ENCODE peak calls at places on chromosomes 11 and 22, in five cellular contexts. W is ovary; M is K562; X is CD4-positive, CD25-positive, alpha-beta regulatory T cell; A is suprapubic skin. Z is an unnamed sample.

GRCh38 chr11:107849791-107850190 is 8.8 kb downstream of the SLC35F2 start:
- DNase-seq in W (no peak), M (no peak), X (no peak), A (no peak), Z (no peak)

GRCh38 chr11:65492637-65493366 is 6.0 kb upstream of the MALAT1 start:
- DNase-seq in W (peak; percentile 90), M (peak; percentile 68), X (no peak), A (peak; percentile 93), Z (no peak)

GRCh38 chr11:8699903-8700302 is 17.3 kb downstream of the RPL27A start:
- DNase-seq in W (no peak), M (no peak), X (no peak), A (no peak), Z (peak; percentile 40)

GRCh38 chr11:73227571-73228211 is 9.6 kb downstream of the P2RY2 start:
- DNase-seq in W (peak; percentile 7), M (no peak), X (no peak), A (peak; percentile 63), Z (peak; percentile 64)

GRCh38 chr11:123183391-123184099 is 11.5 kb downstream of the CLMP start:
- DNase-seq in W (no peak), M (no peak), X (no peak), A (no peak), Z (no peak)

GRCh38 chr22:44664149-44664548 is 37.9 kb upstream of the PRR5 start:
- DNase-seq in W (no peak), M (no peak), X (peak; percentile 20), A (peak; percentile 74), Z (peak; percentile 89)

GRCh38 chr11:13761712-13762111 is 93.2 kb downstream of the FAR1 start:
- DNase-seq in W (no peak), M (no peak), X (no peak), A (no peak), Z (no peak)

GRCh38 chr11:34565417-34566208 is 52.0 kb upstream of the ELF5 start:
- DNase-seq in W (no peak), M (peak; percentile 55), X (no peak), A (no peak), Z (no peak)

GRCh38 chr22:29762263-29762662 is 4.5 kb downstream of the ZMAT5 start:
- DNase-seq in W (no peak), M (no peak), X (no peak), A (no peak), Z (no peak)

GRCh38 chr11:68093565-68093964 is 27.6 kb downstream of the CHKA start:
- DNase-seq in W (no peak), M (no peak), X (no peak), A (no peak), Z (no peak)
- H3K27ac ChIP-seq in W (no peak overlapping the region), M (no peak overlapping the region), X (no peak overlapping the region), A (no peak overlapping the region), Z (no peak overlapping the region)

DNA sequence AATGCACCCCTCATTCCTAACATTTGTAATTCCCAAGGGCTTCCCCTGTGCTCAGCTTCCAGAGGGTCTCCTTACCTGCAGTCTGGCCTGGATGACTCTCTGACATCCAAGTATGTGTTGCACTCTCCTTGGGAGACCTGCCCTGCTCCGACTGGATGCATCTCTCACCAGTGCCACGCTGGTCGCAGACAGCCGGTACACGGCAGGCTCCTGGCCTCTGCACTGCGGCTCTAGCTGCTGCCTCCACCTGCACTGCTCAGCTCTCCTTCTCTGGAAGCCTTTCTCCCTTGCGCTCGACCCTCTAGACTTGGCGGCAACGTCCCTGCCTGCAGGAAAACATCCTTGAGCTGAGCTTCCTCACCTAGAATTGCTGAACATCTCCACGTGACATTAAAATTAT is 685.9 kb downstream of the BRD1 start:
- DNase-seq in W (no peak), M (no peak), X (no peak), A (no peak), Z (no peak)
- H3K9me3 ChIP-seq in W (no peaks in the 10 kb centered on the region), M (no peaks in the 10 kb centered on the region), X (no peaks in the 10 kb centered on the region), A (no peaks in the 10 kb centered on the region), Z (no peaks in the 10 kb centered on the region)

GRCh38 chr22:21666786-21667185 is 974 bp downstream of the PPIL2 start:
- DNase-seq in W (no peak), M (peak; percentile 77), X (no peak), A (no peak), Z (no peak)
- H3K4me3 ChIP-seq in W (peak overlapping the region; percentile 81), M (peak overlapping the region; percentile 44), X (peak overlapping the region; percentile 65), A (peak overlapping the region; percentile 78), Z (peak overlapping the region; percentile 62)

GRCh38 chr11:118084247-118084646 is 2.5 kb downstream of the SMIM35 start:
- DNase-seq in W (no peak), M (no peak), X (no peak), A (no peak), Z (no peak)
- H3K27ac ChIP-seq in W (no peak overlapping the region), M (no peak overlapping the region), X (no peak overlapping the region), A (no peak overlapping the region), Z (no peak overlapping the region)

GRCh38 chr11:1415631-1416030 is 25.9 kb downstream of the BRSK2 start:
- DNase-seq in W (no peak), M (no peak), X (no peak), A (no peak), Z (no peak)
- H3K9me3 ChIP-seq in W (no peaks in the 10 kb centered on the region), M (peaks cover 9% of the 10 kb centered on the region), X (peaks cover 10% of the 10 kb centered on the region), A (peaks cover 30% of the 10 kb centered on the region), Z (peaks cover 25% of the 10 kb centered on the region)

Z was measured in Peyer's patch.